ENCODE peak calls at places on chromosome 18, in six cellular contexts. One of them, this sample, is unnamed.

GRCh38 chr18:56982756-56983155 is 164.1 kb upstream of the BOD1L2 start:
- DNase-seq in HCT116: no peak
- DNase-seq in K562: no peak
- DNase-seq in HepG2: no peak
- DNase-seq in IMR-90: no peak
- DNase-seq in A549: no peak
- DNase-seq in this sample: no peak

GRCh38 chr18:32760391-32760790 is 12.4 kb downstream of the KLHL14 start:
- DNase-seq in HepG2: no peak
- DNase-seq in A549: no peak
- DNase-seq in HCT116: no peak
- DNase-seq in IMR-90: no peak
- DNase-seq in K562: no peak
- DNase-seq in this sample: no peak

GRCh38 chr18:55546873-55547704 is 40.9 kb downstream of the TCF4 start:
- DNase-seq in IMR-90: peak; percentile 82
- DNase-seq in HepG2: no peak
- DNase-seq in HCT116: no peak
- DNase-seq in A549: no peak
- DNase-seq in K562: no peak
- DNase-seq in this sample: no peak

GRCh38 chr18:25736516-25736915 is 353.9 kb downstream of the SS18 start:
- DNase-seq in HCT116: no peak
- DNase-seq in A549: no peak
- DNase-seq in IMR-90: peak; percentile 29
- DNase-seq in HepG2: no peak
- DNase-seq in K562: no peak
- DNase-seq in this sample: no peak

GRCh38 chr18:63119647-63120046 is 199.9 kb downstream of the BCL2 start:
- DNase-seq in K562: no peak
- DNase-seq in IMR-90: peak; percentile 8
- DNase-seq in A549: peak; percentile 12
- DNase-seq in HepG2: peak; percentile 6
- DNase-seq in HCT116: peak; percentile 31
- DNase-seq in this sample: peak; percentile 59

GRCh38 chr18:10015941-10016819 is 102.4 kb downstream of the VAPA start:
- DNase-seq in HCT116: no peak
- DNase-seq in IMR-90: peak; percentile 96
- DNase-seq in K562: no peak
- DNase-seq in A549: no peak
- DNase-seq in HepG2: no peak
- DNase-seq in this sample: peak; percentile 34

GRCh38 chr18:67916142-67916541 is 399.6 kb upstream of the DSEL start:
- DNase-seq in K562: no peak
- DNase-seq in A549: no peak
- DNase-seq in HCT116: no peak
- DNase-seq in IMR-90: peak; percentile 6
- DNase-seq in HepG2: no peak
- DNase-seq in this sample: no peak

GRCh38 chr18:25223211-25223610 is 128.8 kb downstream of the ZNF521 start:
- DNase-seq in A549: no peak
- DNase-seq in K562: peak; percentile 77
- DNase-seq in IMR-90: no peak
- DNase-seq in HepG2: no peak
- DNase-seq in HCT116: no peak
- DNase-seq in this sample: peak; percentile 20

GRCh38 chr18:42706618-42707017 is 408.9 kb downstream of the RIT2 start:
- DNase-seq in K562: no peak
- DNase-seq in HCT116: no peak
- DNase-seq in HepG2: no peak
- DNase-seq in IMR-90: no peak
- DNase-seq in A549: no peak
- DNase-seq in this sample: no peak

GRCh38 chr18:41391616-41392610 is 563.1 kb upstream of the PIK3C3 start:
- DNase-seq in K562: no peak
- DNase-seq in A549: peak; percentile 1
- DNase-seq in IMR-90: peak; percentile 70
- DNase-seq in HCT116: no peak
- DNase-seq in HepG2: peak; percentile 47
- DNase-seq in this sample: peak; percentile 72

GRCh38 chr18:57767259-57768050 is 35.7 kb downstream of the ATP8B1 start:
- DNase-seq in HCT116: no peak
- DNase-seq in K562: no peak
- DNase-seq in A549: no peak
- DNase-seq in HepG2: no peak
- DNase-seq in IMR-90: no peak
- DNase-seq in this sample: no peak

GRCh38 chr18:79598885-79599175 is 80.8 kb upstream of the CTDP1 start:
- DNase-seq in A549: no peak
- DNase-seq in HepG2: no peak
- DNase-seq in K562: no peak
- DNase-seq in HCT116: no peak
- DNase-seq in IMR-90: no peak
- DNase-seq in this sample: no peak

GRCh38 chr18:44229693-44230108 is 451.0 kb upstream of the SETBP1 start:
- DNase-seq in HCT116: no peak
- DNase-seq in A549: no peak
- DNase-seq in K562: no peak
- DNase-seq in IMR-90: peak; percentile 1
- DNase-seq in HepG2: no peak
- DNase-seq in this sample: peak; percentile 1

GRCh38 chr18:41462946-41463345 is 492.1 kb upstream of the PIK3C3 start:
- DNase-seq in IMR-90: no peak
- DNase-seq in K562: no peak
- DNase-seq in HCT116: no peak
- DNase-seq in HepG2: no peak
- DNase-seq in A549: no peak
- DNase-seq in this sample: no peak

GRCh38 chr18:830315-830901 is 18.4 kb upstream of the YES1 start:
- DNase-seq in HCT116: no peak
- DNase-seq in A549: no peak
- DNase-seq in IMR-90: peak; percentile 67
- DNase-seq in HepG2: no peak
- DNase-seq in K562: peak; percentile 32
- DNase-seq in this sample: no peak

GRCh38 chr18:8020133-8020846 is 453.2 kb downstream of the PTPRM start:
- DNase-seq in HCT116: no peak
- DNase-seq in A549: no peak
- DNase-seq in IMR-90: no peak
- DNase-seq in K562: no peak
- DNase-seq in HepG2: no peak
- DNase-seq in this sample: no peak

GRCh38 chr18:48670751-48671560 is 132.1 kb downstream of the CTIF start:
- DNase-seq in IMR-90: no peak
- DNase-seq in A549: no peak
- DNase-seq in HepG2: no peak
- DNase-seq in HCT116: no peak
- DNase-seq in K562: no peak
- DNase-seq in this sample: no peak

GRCh38 chr18:8797206-8797605 is 91.8 kb downstream of the MTCL1 start:
- DNase-seq in HepG2: peak; percentile 64
- DNase-seq in A549: no peak
- DNase-seq in K562: no peak
- DNase-seq in HCT116: no peak
- DNase-seq in IMR-90: peak; percentile 70
- DNase-seq in this sample: no peak

GRCh38 chr18:33751613-33752221 is 173.7 kb downstream of the ASXL3 start:
- DNase-seq in IMR-90: peak; percentile 39
- DNase-seq in K562: no peak
- DNase-seq in A549: no peak
- DNase-seq in HepG2: no peak
- DNase-seq in HCT116: no peak
- DNase-seq in this sample: no peak

GRCh38 chr18:70234667-70235459 is 29.4 kb upstream of the RTTN start:
- DNase-seq in HCT116: no peak
- DNase-seq in A549: peak; percentile 14
- DNase-seq in K562: no peak
- DNase-seq in IMR-90: peak; percentile 62
- DNase-seq in HepG2: no peak
- DNase-seq in this sample: no peak

GRCh38 chr18:79503891-79504475 is 108.3 kb downstream of the NFATC1 start:
- DNase-seq in IMR-90: no peak
- DNase-seq in K562: no peak
- DNase-seq in HCT116: no peak
- DNase-seq in A549: no peak
- DNase-seq in HepG2: no peak
- DNase-seq in this sample: no peak

GRCh38 chr18:1014951-1015627 is 110.4 kb downstream of the ADCYAP1 start:
- DNase-seq in IMR-90: no peak
- DNase-seq in HepG2: no peak
- DNase-seq in HCT116: no peak
- DNase-seq in K562: no peak
- DNase-seq in A549: no peak
- DNase-seq in this sample: no peak

GRCh38 chr18:49752095-49752457 is 61.3 kb downstream of the ACAA2 start:
- DNase-seq in HCT116: no peak
- DNase-seq in A549: no peak
- DNase-seq in HepG2: no peak
- DNase-seq in IMR-90: no peak
- DNase-seq in K562: no peak
- DNase-seq in this sample: no peak

GRCh38 chr18:49013961-49014604 is 63.3 kb upstream of the SMAD7 start:
- DNase-seq in K562: no peak
- DNase-seq in HCT116: no peak
- DNase-seq in A549: no peak
- DNase-seq in HepG2: no peak
- DNase-seq in IMR-90: no peak
- DNase-seq in this sample: no peak

GRCh38 chr18:63979409-63979908 is 9.6 kb downstream of the SERPINB8 start:
- DNase-seq in A549: peak; percentile 36
- DNase-seq in K562: peak; percentile 11
- DNase-seq in IMR-90: peak; percentile 70
- DNase-seq in HCT116: peak; percentile 41
- DNase-seq in HepG2: peak; percentile 66
- DNase-seq in this sample: peak; percentile 64

GRCh38 chr18:77131652-77132368 is 773 bp downstream of the MBP start:
- DNase-seq in HCT116: no peak
- DNase-seq in A549: no peak
- DNase-seq in IMR-90: no peak
- DNase-seq in K562: no peak
- DNase-seq in HepG2: no peak
- DNase-seq in this sample: peak; percentile 73

GRCh38 chr18:40355701-40356100 is 1599.3 kb upstream of the PIK3C3 start:
- DNase-seq in HepG2: no peak
- DNase-seq in A549: no peak
- DNase-seq in IMR-90: peak; percentile 64
- DNase-seq in HCT116: no peak
- DNase-seq in K562: no peak
- DNase-seq in this sample: no peak

GRCh38 chr18:22349966-22350365 is 67.7 kb downstream of the CTAGE1 start:
- DNase-seq in K562: no peak
- DNase-seq in HepG2: no peak
- DNase-seq in HCT116: no peak
- DNase-seq in IMR-90: no peak
- DNase-seq in A549: no peak
- DNase-seq in this sample: no peak
- TF ChIP-seq RAD21 in K562: no peak
- TF ChIP-seq RAD21 in HepG2: no peak
- TF ChIP-seq RAD21 in HCT116: no peak
- TF ChIP-seq RAD21 in IMR-90: no peak
- TF ChIP-seq RAD21 in A549: no peak
- TF ChIP-seq RAD21 in this sample: no peak

GRCh38 chr18:75247041-75247551 is 36.5 kb downstream of the TSHZ1 start:
- DNase-seq in HepG2: no peak
- DNase-seq in A549: no peak
- DNase-seq in HCT116: no peak
- DNase-seq in K562: no peak
- DNase-seq in IMR-90: peak; percentile 52
- DNase-seq in this sample: peak; percentile 53
- TF ChIP-seq RAD21 in HepG2: no peak
- TF ChIP-seq RAD21 in A549: no peak
- TF ChIP-seq RAD21 in HCT116: no peak
- TF ChIP-seq RAD21 in K562: no peak
- TF ChIP-seq RAD21 in IMR-90: no peak
- TF ChIP-seq RAD21 in this sample: no peak

DNA sequence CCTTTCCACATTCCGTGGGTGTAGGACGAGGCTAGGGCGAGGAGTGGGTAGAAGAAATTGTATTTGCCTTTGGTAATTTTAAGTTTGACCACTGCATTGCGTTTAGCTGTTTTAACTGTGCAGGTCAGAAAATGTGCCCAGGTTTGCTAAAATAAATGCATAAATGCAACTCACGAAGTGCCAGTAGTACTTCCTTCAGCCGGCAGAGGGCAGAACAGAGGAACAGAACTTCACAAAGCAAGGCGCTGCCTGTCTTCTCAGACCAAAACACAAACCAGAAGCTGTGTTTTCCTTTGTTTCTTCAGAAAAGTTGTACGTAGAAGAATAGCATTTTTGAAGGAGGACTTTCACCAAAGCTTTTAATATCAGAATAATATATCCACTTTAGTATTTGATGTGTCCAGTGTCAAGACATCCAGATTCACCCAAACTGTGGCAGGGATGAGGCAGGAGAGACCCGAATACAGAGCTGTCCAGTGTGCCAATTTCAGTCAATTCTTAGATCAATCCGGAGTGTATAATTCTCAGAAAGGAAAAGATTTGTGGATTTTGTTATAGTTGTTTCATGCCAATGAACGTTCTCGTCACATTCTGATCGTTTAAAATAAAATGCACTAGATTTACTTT is 348.6 kb downstream of the DLGAP1 start:
- DNase-seq in A549: peak; percentile 3
- DNase-seq in HepG2: peak; percentile 49
- DNase-seq in K562: peak; percentile 58
- DNase-seq in HCT116: peak; percentile 42
- DNase-seq in IMR-90: peak; percentile 52
- DNase-seq in this sample: peak; percentile 34
- TF ChIP-seq RAD21 in A549: peak; percentile 60
- TF ChIP-seq RAD21 in HepG2: no peak
- TF ChIP-seq RAD21 in K562: peak; percentile 60
- TF ChIP-seq RAD21 in HCT116: peak; percentile 47
- TF ChIP-seq RAD21 in IMR-90: peak; percentile 49
- TF ChIP-seq RAD21 in this sample: peak; percentile 55

DNA sequence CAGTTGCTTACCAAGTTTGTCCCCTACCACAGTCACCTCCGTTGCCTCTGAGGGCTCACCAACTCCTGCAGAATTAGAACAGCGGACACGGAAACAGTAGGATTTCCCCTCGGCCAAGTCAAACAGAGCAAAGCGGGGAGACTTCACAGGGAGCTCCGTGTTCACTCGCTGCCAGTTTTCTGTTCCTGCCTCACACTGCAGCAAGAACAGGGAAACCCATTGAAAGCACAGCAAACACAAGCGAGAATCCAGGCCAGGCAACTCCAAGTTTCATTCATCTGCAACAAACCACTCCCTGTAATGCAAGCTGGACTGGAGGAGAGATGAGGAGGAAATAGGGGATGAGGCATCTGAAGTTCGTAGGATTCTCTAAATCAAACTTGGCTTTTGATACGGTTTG is 84.2 kb downstream of the MYOM1 start:
- DNase-seq in K562: no peak
- DNase-seq in HCT116: no peak
- DNase-seq in A549: no peak
- DNase-seq in HepG2: no peak
- DNase-seq in IMR-90: no peak
- DNase-seq in this sample: no peak
- TF ChIP-seq RAD21 in K562: no peak
- TF ChIP-seq RAD21 in HCT116: no peak
- TF ChIP-seq RAD21 in A549: no peak
- TF ChIP-seq RAD21 in HepG2: no peak
- TF ChIP-seq RAD21 in IMR-90: no peak
- TF ChIP-seq RAD21 in this sample: no peak

This sample was measured in SK-N-SH.